ENCODE peak calls at places on chromosome 17, in four cellular contexts. One of them, this sample, is unnamed.
A peak's percentile ranks its signal among the peaks of the same experiment; 100 is the strongest.

GRCh38 chr17:36885761-36886365 is 51.4 kb upstream of the LHX1 start:
- DNase-seq in IMR-90: no peak
- DNase-seq in H1: no peak
- DNase-seq in H9: no peak
- DNase-seq in this sample: no peak

GRCh38 chr17:42409467-42410351 is 13.3 kb downstream of the CAVIN1 start:
- DNase-seq in IMR-90: peak; percentile 91
- DNase-seq in H1: no peak
- DNase-seq in H9: no peak
- DNase-seq in this sample: no peak

GRCh38 chr17:50298018-50298417 is 23.8 kb downstream of the TMEM92 start:
- DNase-seq in IMR-90: no peak
- DNase-seq in H1: no peak
- DNase-seq in H9: no peak
- DNase-seq in this sample: no peak

GRCh38 chr17:48995871-48996695 is 1.1 kb upstream of the IGF2BP1 start:
- DNase-seq in IMR-90: no peak
- DNase-seq in H1: peak; percentile 89
- DNase-seq in H9: peak; percentile 95
- DNase-seq in this sample: peak; percentile 99

GRCh38 chr17:3635474-3636153 is 436 bp downstream of the SHPK start:
- DNase-seq in IMR-90: no peak
- DNase-seq in H1: no peak
- DNase-seq in H9: no peak
- DNase-seq in this sample: peak; percentile 53

GRCh38 chr17:7191571-7192270 is 12.6 kb upstream of the ASGR1 start:
- DNase-seq in IMR-90: peak; percentile 31
- DNase-seq in H1: peak; percentile 53
- DNase-seq in H9: peak; percentile 94
- DNase-seq in this sample: peak; percentile 79

GRCh38 chr17:34252890-34253525 is 2.1 kb upstream of the CCL2 start:
- DNase-seq in IMR-90: no peak
- DNase-seq in H1: no peak
- DNase-seq in H9: no peak
- DNase-seq in this sample: no peak

GRCh38 chr17:15340966-15341365 is 431 bp downstream of the TEKT3 start:
- DNase-seq in IMR-90: no peak
- DNase-seq in H1: no peak
- DNase-seq in H9: no peak
- DNase-seq in this sample: peak; percentile 27

GRCh38 chr17:1865252-1866037 is 35.6 kb downstream of the RPA1 start:
- DNase-seq in IMR-90: peak; percentile 12
- DNase-seq in H1: no peak
- DNase-seq in H9: no peak
- DNase-seq in this sample: peak; percentile 32

GRCh38 chr17:28710948-28711722 is 553 bp downstream of the PROCA1 start:
- DNase-seq in IMR-90: peak; percentile 85
- DNase-seq in H1: peak; percentile 83
- DNase-seq in H9: peak; percentile 99
- DNase-seq in this sample: peak; percentile 97

GRCh38 chr17:29588561-29589411 is 662 bp downstream of the GIT1 start:
- DNase-seq in IMR-90: peak; percentile 29
- DNase-seq in H1: no peak
- DNase-seq in H9: no peak
- DNase-seq in this sample: peak; percentile 62

GRCh38 chr17:18992454-18993130 is 12.0 kb downstream of the FAM83G start:
- DNase-seq in IMR-90: no peak
- DNase-seq in H1: no peak
- DNase-seq in H9: no peak
- DNase-seq in this sample: no peak

GRCh38 chr17:49843774-49844350 is 4.0 kb downstream of the TAC4 start:
- DNase-seq in IMR-90: no peak
- DNase-seq in H1: no peak
- DNase-seq in H9: peak; percentile 72
- DNase-seq in this sample: peak; percentile 52

GRCh38 chr17:77300016-77300686 is 159.4 kb downstream of the SEC14L1 start:
- DNase-seq in IMR-90: no peak
- DNase-seq in H1: no peak
- DNase-seq in H9: no peak
- DNase-seq in this sample: peak; percentile 86

GRCh38 chr17:42054101-42054500 is 3.7 kb upstream of the C17orf113 start:
- DNase-seq in IMR-90: no peak
- DNase-seq in H1: no peak
- DNase-seq in H9: peak; percentile 30
- DNase-seq in this sample: no peak

GRCh38 chr17:47807421-47807820 is 14.2 kb downstream of the OSBPL7 start:
- DNase-seq in IMR-90: no peak
- DNase-seq in H1: no peak
- DNase-seq in H9: peak; percentile 28
- DNase-seq in this sample: no peak

GRCh38 chr17:3911271-3912053 is 4.8 kb downstream of the P2RX1 start:
- DNase-seq in IMR-90: no peak
- DNase-seq in H1: no peak
- DNase-seq in H9: peak; percentile 59
- DNase-seq in this sample: peak; percentile 33

GRCh38 chr17:50620848-50621247 is 13.8 kb upstream of the ABCC3 start:
- DNase-seq in IMR-90: no peak
- DNase-seq in H1: no peak
- DNase-seq in H9: peak; percentile 80
- DNase-seq in this sample: peak; percentile 53

GRCh38 chr17:60542066-60542465 is 16.0 kb upstream of the APPBP2 start:
- DNase-seq in IMR-90: peak; percentile 34
- DNase-seq in H1: no peak
- DNase-seq in H9: no peak
- DNase-seq in this sample: no peak

GRCh38 chr17:32279933-32280716 is 14.5 kb downstream of the RHBDL3 start:
- DNase-seq in IMR-90: no peak
- DNase-seq in H1: no peak
- DNase-seq in H9: peak; percentile 91
- DNase-seq in this sample: peak; percentile 65

GRCh38 chr17:27471321-27472269 is 15.3 kb downstream of the KSR1 start:
- DNase-seq in IMR-90: peak; percentile 41
- DNase-seq in H1: no peak
- DNase-seq in H9: no peak
- DNase-seq in this sample: no peak

GRCh38 chr17:68821860-68822693 is 133.1 kb downstream of the ABCA8 start:
- DNase-seq in IMR-90: peak; percentile 94
- DNase-seq in H1: no peak
- DNase-seq in H9: no peak
- DNase-seq in this sample: no peak

GRCh38 chr17:3448059-3448630 is 14.5 kb upstream of the OR1E2 start:
- DNase-seq in IMR-90: no peak
- DNase-seq in H1: no peak
- DNase-seq in H9: no peak
- DNase-seq in this sample: no peak

GRCh38 chr17:10261098-10261497 is 62.7 kb upstream of the GAS7 start:
- DNase-seq in IMR-90: no peak
- DNase-seq in H1: no peak
- DNase-seq in H9: no peak
- DNase-seq in this sample: peak; percentile 31

GRCh38 chr17:10123093-10123492 is 75.3 kb downstream of the GAS7 start:
- DNase-seq in IMR-90: no peak
- DNase-seq in H1: no peak
- DNase-seq in H9: no peak
- DNase-seq in this sample: no peak

GRCh38 chr17:37702605-37703004 is 42.3 kb downstream of the HNF1B start:
- DNase-seq in IMR-90: peak; percentile 91
- DNase-seq in H1: no peak
- DNase-seq in H9: no peak
- DNase-seq in this sample: no peak

GRCh38 chr17:74086992-74087391 is 116.5 kb upstream of the RPL38 start:
- DNase-seq in IMR-90: no peak
- DNase-seq in H1: no peak
- DNase-seq in H9: no peak
- DNase-seq in this sample: no peak

GRCh38 chr17:74089869-74090464 is 113.5 kb upstream of the RPL38 start:
- DNase-seq in IMR-90: no peak
- DNase-seq in H1: peak; percentile 61
- DNase-seq in H9: peak; percentile 95
- DNase-seq in this sample: peak; percentile 94

GRCh38 chr17:74083321-74083720 is 120.2 kb upstream of the RPL38 start:
- DNase-seq in IMR-90: no peak
- DNase-seq in H1: no peak
- DNase-seq in H9: no peak
- DNase-seq in this sample: no peak

GRCh38 chr17:74080936-74081335 is 122.5 kb upstream of the RPL38 start:
- DNase-seq in IMR-90: no peak
- DNase-seq in H1: no peak
- DNase-seq in H9: no peak
- DNase-seq in this sample: no peak

GRCh38 chr17:74085434-74085833 is 118.0 kb upstream of the RPL38 start:
- DNase-seq in IMR-90: no peak
- DNase-seq in H1: no peak
- DNase-seq in H9: peak; percentile 55
- DNase-seq in this sample: peak; percentile 51
- H3K56ac ChIP-seq in IMR-90: no peak overlapping the region
- H3K56ac ChIP-seq in H1: no peak overlapping the region
- H3K56ac ChIP-seq in H9: no peak overlapping the region
- H3K56ac ChIP-seq in this sample: no peak overlapping the region

GRCh38 chr17:79005063-79005861 is 4.3 kb downstream of the CANT1 start:
- DNase-seq in IMR-90: no peak
- DNase-seq in H1: no peak
- DNase-seq in H9: no peak
- DNase-seq in this sample: no peak
- H3K4ac ChIP-seq in IMR-90: no peak overlapping the region
- H3K4ac ChIP-seq in H1: no peak overlapping the region
- H3K4ac ChIP-seq in H9: no peak overlapping the region
- H3K4ac ChIP-seq in this sample: no peak overlapping the region

DNA sequence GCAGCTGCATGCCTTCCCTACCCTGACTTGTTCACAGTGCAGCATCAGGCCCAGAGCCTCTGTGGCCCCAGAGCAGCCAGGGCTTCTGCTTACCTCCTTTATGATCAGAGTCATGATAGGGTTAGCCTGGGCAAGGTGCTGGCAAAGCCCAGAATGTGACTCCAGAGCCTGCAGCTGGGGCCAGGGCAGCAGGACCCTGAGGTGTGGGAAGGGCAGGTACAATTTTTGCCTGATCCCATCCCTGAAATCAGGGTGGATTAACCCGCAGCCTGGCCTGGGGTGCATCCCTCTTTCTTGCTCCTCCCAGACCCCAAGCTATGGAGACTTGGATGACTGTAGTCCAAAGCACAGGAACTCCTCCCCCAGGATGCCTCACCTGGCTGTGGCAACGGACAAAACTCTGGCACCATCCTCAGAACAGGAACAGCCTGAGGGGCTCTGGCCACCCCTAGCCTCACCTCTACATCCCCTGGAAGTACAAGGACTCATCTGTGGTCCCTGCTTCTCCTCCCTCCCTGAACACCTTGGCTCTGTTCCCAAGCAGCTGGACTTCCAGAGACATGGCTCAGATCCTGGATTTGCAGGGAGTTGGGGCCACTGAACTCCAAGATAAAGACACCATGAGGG is 4.9 kb upstream of the DCAF7 start:
- DNase-seq in IMR-90: no peak
- DNase-seq in H1: no peak
- DNase-seq in H9: no peak
- DNase-seq in this sample: no peak
- H2BK15ac ChIP-seq in IMR-90: no peak overlapping the region
- H2BK15ac ChIP-seq in H1: no peak overlapping the region
- H2BK15ac ChIP-seq in H9: no peak overlapping the region
- H2BK15ac ChIP-seq in this sample: no peak overlapping the region

DNA sequence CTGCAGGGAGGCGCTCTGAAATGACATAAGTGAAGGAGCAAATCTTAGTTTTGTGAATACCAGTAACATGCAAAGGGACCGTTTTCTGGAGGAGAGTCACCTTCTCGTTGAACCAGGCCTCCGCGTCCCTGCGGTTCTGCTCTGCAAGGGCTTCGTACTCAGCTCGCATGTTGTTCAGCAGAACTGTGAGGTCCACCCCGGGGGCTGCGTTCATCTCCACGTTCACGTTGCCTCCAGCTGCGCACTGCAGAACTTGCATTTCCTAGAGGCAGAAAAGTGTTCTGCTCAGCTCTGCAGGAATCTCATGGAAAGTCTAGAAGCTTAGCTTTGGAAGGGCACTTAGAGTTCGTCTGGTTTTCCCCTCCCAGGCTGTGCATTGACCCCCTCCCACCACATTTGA is 4.1 kb downstream of the KRT25 start:
- DNase-seq in IMR-90: no peak
- DNase-seq in H1: no peak
- DNase-seq in H9: no peak
- DNase-seq in this sample: no peak
- H3K56ac ChIP-seq in IMR-90: no peak overlapping the region
- H3K56ac ChIP-seq in H1: no peak overlapping the region
- H3K56ac ChIP-seq in H9: no peak overlapping the region
- H3K56ac ChIP-seq in this sample: no peak overlapping the region

DNA sequence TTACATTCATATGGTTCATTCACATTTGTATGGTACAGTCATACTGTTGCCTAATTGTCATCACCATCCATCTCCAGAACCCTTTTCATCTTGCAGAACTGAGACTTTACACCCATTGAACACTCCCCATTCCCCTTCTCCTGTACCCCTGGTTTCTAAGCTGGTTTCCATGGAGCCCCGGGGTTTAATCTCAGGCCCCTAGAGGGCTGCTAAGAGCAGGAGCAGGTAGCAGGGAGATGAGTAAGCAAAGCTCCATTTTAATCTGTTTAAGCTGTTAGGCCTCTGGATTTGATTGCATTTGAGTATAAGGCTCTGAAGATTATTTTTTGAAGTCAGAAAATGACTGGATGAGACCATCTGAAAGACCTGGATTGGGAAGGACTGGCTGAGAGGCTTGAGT is 68.5 kb upstream of the RPL38 start:
- DNase-seq in IMR-90: no peak
- DNase-seq in H1: no peak
- DNase-seq in H9: peak; percentile 18
- DNase-seq in this sample: no peak
- H3K4ac ChIP-seq in IMR-90: no peak overlapping the region
- H3K4ac ChIP-seq in H1: no peak overlapping the region
- H3K4ac ChIP-seq in H9: no peak overlapping the region
- H3K4ac ChIP-seq in this sample: no peak overlapping the region

GRCh38 chr17:81003711-81004335 is 12.2 kb downstream of the CHMP6 start:
- DNase-seq in IMR-90: no peak
- DNase-seq in H1: no peak
- DNase-seq in H9: no peak
- DNase-seq in this sample: no peak
- H2BK15ac ChIP-seq in IMR-90: no peak overlapping the region
- H2BK15ac ChIP-seq in H1: no peak overlapping the region
- H2BK15ac ChIP-seq in H9: no peak overlapping the region
- H2BK15ac ChIP-seq in this sample: no peak overlapping the region

DNA sequence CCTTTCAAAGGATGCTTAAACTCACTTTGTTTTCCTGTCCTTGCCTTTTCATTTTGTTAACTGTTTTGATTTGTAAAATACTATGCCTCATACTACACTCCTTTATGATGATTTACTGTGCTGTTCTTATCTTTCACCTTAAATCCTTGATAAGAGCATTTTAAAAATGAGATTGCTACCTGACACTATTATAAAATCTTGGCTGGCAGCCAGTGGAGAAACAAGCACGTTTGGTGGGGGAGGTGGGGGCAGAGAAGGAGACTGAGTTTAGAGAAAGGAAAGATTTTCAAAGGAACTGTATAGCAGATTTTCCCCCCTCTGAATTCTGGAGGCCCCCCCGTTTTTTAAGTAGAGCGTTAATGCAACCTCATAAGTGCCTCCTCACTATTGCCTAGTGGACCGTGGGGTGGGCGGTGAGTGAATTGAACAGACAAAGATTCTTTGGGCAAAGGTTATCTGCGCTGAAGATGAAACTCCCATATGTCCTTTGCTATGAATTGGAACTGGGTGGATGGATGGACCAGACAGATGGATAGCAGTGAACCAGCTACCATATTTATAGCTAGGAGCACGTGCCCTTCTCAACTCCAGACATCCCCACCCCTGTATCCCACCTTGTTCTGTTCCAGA is 200.2 kb downstream of the CCDC182 start:
- DNase-seq in IMR-90: no peak
- DNase-seq in H1: no peak
- DNase-seq in H9: no peak
- DNase-seq in this sample: no peak
- H3K56ac ChIP-seq in IMR-90: no peak overlapping the region
- H3K56ac ChIP-seq in H1: no peak overlapping the region
- H3K56ac ChIP-seq in H9: no peak overlapping the region
- H3K56ac ChIP-seq in this sample: no peak overlapping the region

This sample was measured in mesendoderm.